ENCODE peak calls at places on chromosomes 1 and 21, in four cellular contexts. Q is A673, K is ovary, A is H7. G is an unnamed sample.

GRCh38 chr1:180498594-180498993 is 3.8 kb downstream of the ACBD6 start:
- DNase-seq in Q (no peak), K (no peak), A (no peak), G (no peak)

GRCh38 chr1:234500269-234500668 is 21.3 kb upstream of the TARBP1 start:
- DNase-seq in Q (peak; percentile 74), K (no peak), A (no peak), G (peak; percentile 28)

GRCh38 chr1:31788825-31789256 is 24.7 kb upstream of the ADGRB2 start:
- DNase-seq in Q (no peak), K (no peak), A (no peak), G (no peak)

GRCh38 chr21:44767834-44768831 is 33.5 kb downstream of the UBE2G2 start:
- DNase-seq in Q (no peak), K (no peak), A (peak; percentile 84), G (no peak)

GRCh38 chr1:62271932-62272728 is 47.1 kb downstream of the KANK4 start:
- DNase-seq in Q (peak; percentile 96), K (no peak), A (peak; percentile 66), G (no peak)

GRCh38 chr1:31072304-31072746 is 6.8 kb upstream of the PUM1 start:
- DNase-seq in Q (no peak), K (no peak), A (no peak), G (no peak)

GRCh38 chr1:232993555-232993954 is 43.1 kb downstream of the NTPCR start:
- DNase-seq in Q (no peak), K (no peak), A (no peak), G (no peak)

GRCh38 chr1:167791281-167792209 is 69.8 kb downstream of the MPZL1 start:
- DNase-seq in Q (peak; percentile 95), K (no peak), A (no peak), G (no peak)

GRCh38 chr1:17998889-17999288 is 108.7 kb upstream of the IGSF21 start:
- DNase-seq in Q (peak; percentile 29), K (no peak), A (no peak), G (peak; percentile 2)

GRCh38 chr1:238898856-238899255 is 487.5 kb upstream of the CHRM3 start:
- DNase-seq in Q (no peak), K (no peak), A (no peak), G (peak; percentile 76)

GRCh38 chr1:110053557-110054428 is 16.7 kb downstream of the ALX3 start:
- DNase-seq in Q (peak; percentile 56), K (peak; percentile 83), A (peak; percentile 90), G (peak; percentile 68)

GRCh38 chr1:112866151-112866550 is 89.8 kb downstream of the SLC16A1 start:
- DNase-seq in Q (no peak), K (no peak), A (peak; percentile 24), G (no peak)

GRCh38 chr1:32867671-32868070 is 3.0 kb downstream of the FNDC5 start:
- DNase-seq in Q (no peak), K (no peak), A (no peak), G (no peak)

GRCh38 chr1:230066466-230067404 is at the start of gene GALNT2:
- DNase-seq in Q (peak; percentile 94), K (peak; percentile 89), A (peak; percentile 99), G (peak; percentile 94)

GRCh38 chr1:181743878-181744312 is 260.6 kb downstream of the CACNA1E start:
- DNase-seq in Q (no peak), K (no peak), A (no peak), G (no peak)

GRCh38 chr1:191151321-191151807 is 673.7 kb upstream of the BRINP3 start:
- DNase-seq in Q (no peak), K (no peak), A (no peak), G (no peak)

GRCh38 chr1:85611856-85612255 is 31.3 kb downstream of the CCN1 start:
- DNase-seq in Q (no peak), K (no peak), A (no peak), G (peak; percentile 88)

GRCh38 chr21:15788847-15789548 is 59.2 kb downstream of the USP25 start:
- DNase-seq in Q (peak; percentile 85), K (no peak), A (no peak), G (no peak)

GRCh38 chr1:215595231-215595630 is 28.1 kb downstream of the KCTD3 start:
- DNase-seq in Q (no peak), K (no peak), A (no peak), G (peak; percentile 16)

GRCh38 chr1:153866045-153866850 is 56.5 kb downstream of the GATAD2B start:
- DNase-seq in Q (peak; percentile 75), K (no peak), A (no peak), G (no peak)

GRCh38 chr1:25042331-25042730 is 112.3 kb upstream of the RUNX3 start:
- DNase-seq in Q (no peak), K (no peak), A (no peak), G (no peak)

GRCh38 chr1:223462047-223462446 is 68.8 kb downstream of the CCDC185 start:
- DNase-seq in Q (no peak), K (no peak), A (no peak), G (no peak)

GRCh38 chr21:17823846-17824245 is 4.7 kb upstream of the C21orf91 start:
- DNase-seq in Q (no peak), K (no peak), A (no peak), G (no peak)

GRCh38 chr1:113307771-113308451 is 82.4 kb upstream of the MAGI3 start:
- DNase-seq in Q (no peak), K (no peak), A (no peak), G (no peak)

GRCh38 chr1:11857164-11857853 is 1.4 kb downstream of the NPPB start:
- DNase-seq in Q (no peak), K (no peak), A (no peak), G (no peak)

GRCh38 chr21:41610042-41610839 is 102.3 kb upstream of the TMPRSS2 start:
- DNase-seq in Q (peak; percentile 51), K (no peak), A (peak; percentile 84), G (peak; percentile 66)

GRCh38 chr1:155574077-155574476 is 11.5 kb upstream of the ASH1L start:
- DNase-seq in Q (no peak), K (no peak), A (no peak), G (no peak)

GRCh38 chr1:229161740-229162139 is 109.2 kb upstream of the RAB4A start:
- DNase-seq in Q (no peak), K (no peak), A (no peak), G (no peak)

GRCh38 chr1:235416662-235417049 is 49.4 kb downstream of the TBCE start:
- DNase-seq in Q (no peak), K (no peak), A (no peak), G (no peak)

GRCh38 chr1:196148367-196148970 is 459.8 kb downstream of the KCNT2 start:
- DNase-seq in Q (peak; percentile 53), K (no peak), A (no peak), G (no peak)